ENCODE peak calls at places on chromosomes 5 and 9, in eight cellular contexts. K, E, G, Y, M, Q, H and N are unnamed samples.
A peak's percentile ranks its signal among the peaks of the same experiment; 100 is the strongest.

GRCh38 chr9:76619645-76620044 is 144.6 kb upstream of the PCA3 start:
- DNase-seq in K (no peak), Y (no peak), M (peak; percentile 56), H (no peak), Q (no peak), E (no peak), G (no peak), N (no peak)

GRCh38 chr5:170552486-170553122 is 48.8 kb downstream of the KCNIP1 start:
- DNase-seq in Y (peak; percentile 67), H (no peak), Q (peak; percentile 93), E (no peak), G (peak; percentile 91), M (peak; percentile 82), K (no peak), N (no peak)

GRCh38 chr5:177392765-177393164 is 7.7 kb downstream of the PFN3 start:
- DNase-seq in Q (no peak), Y (no peak), E (no peak), K (no peak), H (no peak), M (no peak), G (no peak), N (no peak)

GRCh38 chr5:110099562-110099961 is 409.8 kb downstream of the MAN2A1 start:
- DNase-seq in M (no peak), Y (no peak), K (no peak), H (no peak), G (no peak), Q (no peak), E (no peak), N (no peak)

GRCh38 chr9:107684224-107684623 is 194.7 kb upstream of the KLF4 start:
- DNase-seq in G (peak; percentile 18), Y (no peak), H (no peak), K (no peak), E (no peak), Q (no peak), M (peak; percentile 64), N (no peak)

GRCh38 chr5:7897014-7897600 is 28.2 kb downstream of the MTRR start:
- DNase-seq in M (peak; percentile 81), Y (no peak), H (no peak), K (no peak), G (peak; percentile 60), E (peak; percentile 21), Q (no peak), N (peak; percentile 40)

GRCh38 chr5:61918606-61919005 is 387.4 kb upstream of the KIF2A start:
- DNase-seq in K (no peak), G (no peak), Q (no peak), M (no peak), Y (no peak), H (no peak), E (no peak), N (no peak)

GRCh38 chr9:114236391-114237138 is 81.2 kb downstream of the COL27A1 start:
- DNase-seq in Y (no peak), H (no peak), K (no peak), G (no peak), M (no peak), E (no peak), Q (no peak), N (no peak)

GRCh38 chr5:56322592-56322991 is 89.5 kb upstream of the ANKRD55 start:
- DNase-seq in E (no peak), H (no peak), G (no peak), M (no peak), K (no peak), Q (no peak), Y (no peak), N (no peak)

GRCh38 chr9:134365791-134366222 is 39.6 kb downstream of the RXRA start:
- DNase-seq in M (peak; percentile 49), K (no peak), Y (no peak), G (peak; percentile 43), Q (peak; percentile 96), E (no peak), H (no peak), N (peak; percentile 67)

GRCh38 chr5:77852514-77853352 is 76.6 kb upstream of the TBCA start:
- DNase-seq in M (peak; percentile 55), E (no peak), Q (peak; percentile 77), G (peak; percentile 69), K (no peak), Y (peak; percentile 69), H (peak; percentile 53), N (no peak)

GRCh38 chr5:142924135-142924883 is 154.1 kb downstream of the ARHGAP26 start:
- DNase-seq in H (no peak), K (no peak), G (peak; percentile 38), Y (no peak), M (peak; percentile 33), E (no peak), Q (no peak), N (no peak)
- TF ChIP-seq CTCF in H (peak; percentile 23), K (no peak), G (peak; percentile 43), Y (no peak), M (peak; percentile 10), E (peak; percentile 43), Q (peak; percentile 9), N (peak; percentile 9)

GRCh38 chr5:146039420-146039819 is 66.0 kb downstream of the PLAC8L1 start:
- DNase-seq in K (no peak), Y (no peak), M (no peak), E (no peak), H (no peak), Q (no peak), G (no peak), N (no peak)
- TF ChIP-seq CTCF in K (no peak), Y (no peak), M (no peak), E (no peak), H (no peak), Q (no peak), G (no peak), N (no peak)

DNA sequence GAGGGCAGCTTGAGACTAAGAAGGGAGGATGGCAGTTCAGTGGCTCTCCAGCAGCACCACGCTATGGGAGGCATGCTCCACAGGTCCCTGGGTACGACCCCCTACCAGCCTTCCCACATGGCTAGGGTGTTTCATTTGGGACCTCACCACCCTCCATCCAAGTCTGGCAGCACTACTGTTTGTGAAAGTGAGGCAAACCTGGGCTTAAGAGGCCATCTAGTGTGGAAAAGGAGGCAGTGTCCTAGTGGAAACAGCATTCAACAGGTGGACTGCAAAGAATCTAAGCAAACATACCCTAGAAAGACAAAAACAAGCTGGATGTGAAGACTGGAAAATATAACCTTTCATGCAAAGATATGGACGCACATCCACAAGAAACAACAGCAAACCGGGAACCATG is 4.8 kb upstream of the C5orf47 start:
- DNase-seq in K (no peak), E (peak; percentile 57), G (peak; percentile 7), Q (no peak), M (peak; percentile 15), H (no peak), Y (no peak), N (peak; percentile 46)
- TF ChIP-seq CTCF in K (no peak), E (peak; percentile 94), G (peak; percentile 40), Q (no peak), M (peak; percentile 14), H (peak; percentile 38), Y (no peak), N (peak; percentile 66)

GRCh38 chr5:169335806-169336205 is 34.9 kb upstream of the SLIT3 start:
- DNase-seq in Y (no peak), K (no peak), E (no peak), Q (no peak), H (no peak), M (no peak), G (no peak), N (no peak)

GRCh38 chr5:169328401-169328800 is 27.5 kb upstream of the SLIT3 start:
- DNase-seq in M (no peak), H (no peak), G (no peak), Q (no peak), E (no peak), Y (no peak), K (no peak), N (no peak)

GRCh38 chr5:169336234-169336633 is 35.3 kb upstream of the SLIT3 start:
- DNase-seq in Q (no peak), Y (no peak), G (no peak), E (no peak), K (no peak), M (no peak), H (no peak), N (no peak)

GRCh38 chr5:169331292-169331852 is 30.4 kb upstream of the SLIT3 start:
- DNase-seq in M (no peak), G (no peak), K (no peak), Q (no peak), E (no peak), Y (no peak), H (no peak), N (no peak)
- TF ChIP-seq CTCF in M (no peak), G (no peak), K (no peak), Q (no peak), E (no peak), Y (no peak), H (no peak), N (no peak)

GRCh38 chr5:68192679-68193060 is 22.9 kb upstream of the PIK3R1 start:
- DNase-seq in E (no peak), Q (no peak), M (no peak), Y (no peak), G (peak; percentile 49), K (no peak), H (no peak), N (no peak)

GRCh38 chr5:68189171-68189570 is 26.4 kb upstream of the PIK3R1 start:
- DNase-seq in E (no peak), Y (no peak), Q (no peak), K (no peak), M (no peak), G (no peak), H (no peak), N (no peak)

GRCh38 chr5:68187268-68188055 is 28.1 kb upstream of the PIK3R1 start:
- DNase-seq in H (no peak), K (no peak), Q (peak; percentile 85), M (no peak), Y (peak; percentile 20), E (no peak), G (peak; percentile 73), N (no peak)

GRCh38 chr5:68193481-68194036 is 22.0 kb upstream of the PIK3R1 start:
- DNase-seq in Q (no peak), H (no peak), G (peak; percentile 37), K (no peak), Y (no peak), M (peak; percentile 12), E (no peak), N (no peak)

GRCh38 chr5:68189613-68190012 is 25.9 kb upstream of the PIK3R1 start:
- DNase-seq in M (no peak), G (no peak), H (no peak), E (no peak), Y (no peak), Q (no peak), K (no peak), N (no peak)
- TF ChIP-seq CTCF in M (no peak), G (no peak), H (no peak), E (no peak), Y (no peak), Q (no peak), K (no peak), N (no peak)